ENCODE peak calls at places on chromosome 3, in eight cellular contexts. M is heart right ventricle, L is breast epithelium, F is IMR-90, S is cardiac muscle cell, D is transverse colon, W is iPS DF 6.9, R is lower lobe of right lung. H is an unnamed sample.
A peak's percentile ranks its signal among the peaks of the same experiment; 100 is the strongest.

GRCh38 chr3:17301271-17301670 is 416.5 kb downstream of the PLCL2 start:
- DNase-seq in M (no peak), L (no peak), F (no peak), S (no peak), D (no peak), W (no peak), R (no peak), H (no peak)

GRCh38 chr3:33372218-33373081 is 67.8 kb downstream of the UBP1 start:
- DNase-seq in M (no peak), L (no peak), F (peak; percentile 73), S (peak; percentile 59), D (peak; percentile 30), W (no peak), R (no peak), H (no peak)

GRCh38 chr3:126613481-126614187 is 41.3 kb downstream of the TXNRD3 start:
- DNase-seq in M (no peak), L (no peak), F (peak; percentile 11), S (no peak), D (no peak), W (no peak), R (no peak), H (no peak)

GRCh38 chr3:159922861-159923312 is 65.7 kb upstream of the IL12A start:
- DNase-seq in M (no peak), L (no peak), F (no peak), S (no peak), D (no peak), W (no peak), R (no peak), H (no peak)

GRCh38 chr3:196789773-196790419 is 50.2 kb downstream of the PAK2 start:
- DNase-seq in M (no peak), L (no peak), F (no peak), S (no peak), D (no peak), W (no peak), R (no peak), H (no peak)

GRCh38 chr3:183375337-183375736 is 53.1 kb downstream of the MCF2L2 start:
- DNase-seq in M (no peak), L (no peak), F (peak; percentile 47), S (no peak), D (no peak), W (no peak), R (no peak), H (no peak)

GRCh38 chr3:31117854-31118253 is 223.4 kb upstream of the GADL1 start:
- DNase-seq in M (no peak), L (no peak), F (no peak), S (no peak), D (no peak), W (no peak), R (no peak), H (no peak)

GRCh38 chr3:112074616-112075497 is 11.3 kb upstream of the C3orf52 start:
- DNase-seq in M (no peak), L (no peak), F (peak; percentile 97), S (peak; percentile 21), D (peak; percentile 60), W (no peak), R (peak; percentile 68), H (no peak)

GRCh38 chr3:183378545-183378944 is 49.9 kb downstream of the MCF2L2 start:
- DNase-seq in M (no peak), L (no peak), F (no peak), S (no peak), D (no peak), W (no peak), R (peak; percentile 58), H (no peak)

GRCh38 chr3:45779746-45780735 is 16.3 kb downstream of the SLC6A20 start:
- DNase-seq in M (no peak), L (no peak), F (no peak), S (no peak), D (no peak), W (no peak), R (no peak), H (no peak)

GRCh38 chr3:193772389-193772788 is 179.4 kb downstream of the OPA1 start:
- DNase-seq in M (no peak), L (no peak), F (no peak), S (no peak), D (no peak), W (no peak), R (no peak), H (no peak)

GRCh38 chr3:193348686-193349085 is 29.9 kb downstream of the ATP13A5 start:
- DNase-seq in M (no peak), L (no peak), F (no peak), S (no peak), D (no peak), W (no peak), R (no peak), H (no peak)

GRCh38 chr3:149401926-149402310 is 24.5 kb upstream of the TM4SF1 start:
- DNase-seq in M (no peak), L (no peak), F (peak; percentile 48), S (no peak), D (no peak), W (no peak), R (no peak), H (no peak)

GRCh38 chr3:184259878-184260570 is 1.3 kb downstream of the CAMK2N2 start:
- DNase-seq in M (peak; percentile 36), L (no peak), F (peak; percentile 17), S (peak; percentile 79), D (peak; percentile 19), W (no peak), R (no peak), H (no peak)

GRCh38 chr3:99678023-99678422 is 39.6 kb downstream of the COL8A1 start:
- DNase-seq in M (no peak), L (no peak), F (peak; percentile 95), S (no peak), D (no peak), W (no peak), R (no peak), H (no peak)

GRCh38 chr3:72185549-72186484 is 400.9 kb upstream of the PROK2 start:
- DNase-seq in M (no peak), L (no peak), F (peak; percentile 80), S (no peak), D (no peak), W (no peak), R (no peak), H (no peak)

GRCh38 chr3:124928333-124929202 is 6.0 kb downstream of the MUC13 start:
- DNase-seq in M (peak; percentile 31), L (no peak), F (peak; percentile 74), S (peak; percentile 67), D (peak; percentile 74), W (peak; percentile 37), R (no peak), H (no peak)

GRCh38 chr3:46406440-46406785 is 453 bp downstream of the CCR5AS start:
- DNase-seq in M (no peak), L (no peak), F (peak; percentile 44), S (no peak), D (no peak), W (no peak), R (peak; percentile 61), H (no peak)

GRCh38 chr3:56878046-56878445 is 76.3 kb upstream of the ARHGEF3 start:
- DNase-seq in M (no peak), L (no peak), F (peak; percentile 24), S (peak; percentile 4), D (no peak), W (no peak), R (no peak), H (peak; percentile 66)

GRCh38 chr3:81451611-81452010 is 309.8 kb downstream of the GBE1 start:
- DNase-seq in M (no peak), L (no peak), F (no peak), S (peak; percentile 38), D (no peak), W (no peak), R (no peak), H (no peak)

GRCh38 chr3:182738583-182739514 is 54.5 kb upstream of the ATP11B start:
- DNase-seq in M (no peak), L (no peak), F (no peak), S (no peak), D (peak; percentile 71), W (no peak), R (no peak), H (no peak)

GRCh38 chr3:45320986-45321385 is 67.4 kb upstream of the LARS2 start:
- DNase-seq in M (no peak), L (no peak), F (no peak), S (no peak), D (no peak), W (no peak), R (no peak), H (no peak)

GRCh38 chr3:15052335-15053242 is 12.5 kb downstream of the MRPS25 start:
- DNase-seq in M (no peak), L (no peak), F (no peak), S (no peak), D (no peak), W (no peak), R (no peak), H (no peak)
- H3K27ac ChIP-seq in M (no peak overlapping the region), L (no peak overlapping the region), F (no peak overlapping the region), S (peak overlapping the region; percentile 56), D (no peak overlapping the region), W (no peak overlapping the region), R (no peak overlapping the region), H (no peak overlapping the region)

DNA sequence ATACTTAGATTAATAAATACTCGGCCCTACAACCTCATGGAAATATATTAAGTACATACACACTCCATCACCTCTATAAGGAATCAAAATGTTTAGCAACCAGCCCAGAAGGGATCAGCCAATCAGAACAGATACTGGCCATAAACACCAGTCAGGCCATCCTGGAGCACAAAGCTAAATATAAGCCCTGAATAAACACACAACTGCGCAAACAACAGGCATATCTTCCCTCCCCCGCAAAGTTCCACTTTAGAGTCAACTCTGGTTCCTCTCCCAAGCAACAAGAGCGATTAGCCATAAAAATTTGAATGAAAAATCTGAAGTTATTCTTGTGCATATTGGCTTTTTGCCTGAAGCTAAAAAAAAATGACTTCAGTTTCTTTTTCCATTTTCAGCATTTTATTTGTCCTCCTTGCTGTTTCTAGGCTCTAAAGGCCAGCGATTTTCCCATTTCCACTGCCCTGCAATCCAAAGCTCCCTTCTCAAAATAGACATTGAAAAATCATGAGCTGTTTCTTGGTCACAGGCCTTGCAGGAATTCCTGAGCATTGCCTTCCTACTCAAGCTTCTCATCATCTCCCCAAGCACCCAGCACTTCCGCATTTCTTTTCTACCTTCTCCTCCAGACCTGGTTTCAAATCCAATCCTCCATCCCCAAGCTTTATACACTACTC is 247.9 kb downstream of the ZMAT3 start:
- DNase-seq in M (no peak), L (no peak), F (no peak), S (no peak), D (no peak), W (no peak), R (no peak), H (no peak)
- H3K27ac ChIP-seq in M (peak overlapping the region; percentile 26), L (peak overlapping the region; percentile 38), F (no peak overlapping the region), S (no peak overlapping the region), D (peak overlapping the region; percentile 31), W (no peak overlapping the region), R (peak overlapping the region; percentile 28), H (no peak overlapping the region)

DNA sequence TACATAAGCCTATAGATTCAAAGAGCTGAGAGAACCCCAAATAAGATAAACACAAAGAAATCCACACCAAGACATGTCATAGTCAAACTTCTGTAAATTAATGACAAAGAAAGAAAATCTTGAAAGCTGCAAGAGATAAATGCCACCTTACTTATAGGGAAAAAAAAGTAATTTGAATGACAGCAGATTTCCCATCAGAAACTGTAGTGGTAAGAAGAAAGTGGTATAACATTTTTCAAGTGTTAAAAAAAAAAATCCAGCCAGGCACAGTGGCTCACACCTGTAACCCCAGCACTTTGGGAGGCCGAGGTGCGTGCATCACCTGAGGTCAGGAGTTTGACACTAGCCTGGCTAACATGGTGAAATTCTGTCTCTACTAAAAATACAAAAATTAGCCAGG is 37.4 kb downstream of the CFAP92 start:
- DNase-seq in M (no peak), L (no peak), F (no peak), S (no peak), D (no peak), W (no peak), R (no peak), H (no peak)
- H3K27ac ChIP-seq in M (no peak overlapping the region), L (no peak overlapping the region), F (no peak overlapping the region), S (no peak overlapping the region), D (no peak overlapping the region), W (no peak overlapping the region), R (no peak overlapping the region), H (no peak overlapping the region)

GRCh38 chr3:21704796-21705195 is 46.2 kb downstream of the ZNF385D start:
- DNase-seq in M (no peak), L (no peak), F (no peak), S (no peak), D (no peak), W (no peak), R (no peak), H (no peak)
- H3K27ac ChIP-seq in M (no peak overlapping the region), L (no peak overlapping the region), F (no peak overlapping the region), S (no peak overlapping the region), D (no peak overlapping the region), W (no peak overlapping the region), R (no peak overlapping the region), H (no peak overlapping the region)

H was measured in caudate nucleus.